ENCODE peak calls at places on chromosomes 12 and 14, in four cellular contexts. One of them, this sample, is unnamed.

GRCh38 chr12:127548123-127548553 is 718.8 kb upstream of the TMEM132C start:
- DNase-seq in K562: no peak
- DNase-seq in A549: no peak
- DNase-seq in HepG2: no peak
- DNase-seq in this sample: peak; percentile 72

GRCh38 chr12:104384141-104384880 is 72.4 kb upstream of the CHST11 start:
- DNase-seq in A549: no peak
- DNase-seq in K562: no peak
- DNase-seq in HepG2: no peak
- DNase-seq in this sample: no peak

GRCh38 chr12:126547905-126548304 is 1482.7 kb downstream of the AACS start:
- DNase-seq in K562: no peak
- DNase-seq in HepG2: no peak
- DNase-seq in A549: no peak
- DNase-seq in this sample: no peak

GRCh38 chr14:55909879-55910278 is 208.3 kb upstream of the PELI2 start:
- DNase-seq in K562: no peak
- DNase-seq in HepG2: no peak
- DNase-seq in A549: no peak
- DNase-seq in this sample: no peak

GRCh38 chr12:47707905-47708543 is 2.2 kb upstream of the RPAP3 start:
- DNase-seq in A549: no peak
- DNase-seq in HepG2: no peak
- DNase-seq in K562: no peak
- DNase-seq in this sample: no peak

GRCh38 chr14:53894456-53894855 is 62.2 kb downstream of the BMP4 start:
- DNase-seq in A549: no peak
- DNase-seq in HepG2: no peak
- DNase-seq in K562: no peak
- DNase-seq in this sample: peak; percentile 79

GRCh38 chr12:101414533-101415119 is 7.1 kb upstream of the ARL1 start:
- DNase-seq in A549: peak; percentile 60
- DNase-seq in K562: peak; percentile 37
- DNase-seq in HepG2: peak; percentile 58
- DNase-seq in this sample: peak; percentile 67

GRCh38 chr12:121980892-121981272 is 40.8 kb upstream of the BCL7A start:
- DNase-seq in HepG2: no peak
- DNase-seq in K562: no peak
- DNase-seq in A549: no peak
- DNase-seq in this sample: no peak

GRCh38 chr12:29403991-29404390 is 23.0 kb upstream of the ERGIC2 start:
- DNase-seq in A549: no peak
- DNase-seq in HepG2: no peak
- DNase-seq in K562: no peak
- DNase-seq in this sample: no peak

GRCh38 chr14:100031506-100032281 is 33.5 kb upstream of the EVL start:
- DNase-seq in K562: no peak
- DNase-seq in A549: peak; percentile 96
- DNase-seq in HepG2: no peak
- DNase-seq in this sample: peak; percentile 99
- TF ChIP-seq MAZ in K562: no peak
- TF ChIP-seq MAZ in A549: no peak
- TF ChIP-seq MAZ in HepG2: no peak
- TF ChIP-seq MAZ in this sample: peak; percentile 85

GRCh38 chr14:91424813-91425719 is 7.4 kb upstream of the CCDC88C start:
- DNase-seq in K562: no peak
- DNase-seq in A549: no peak
- DNase-seq in HepG2: no peak
- DNase-seq in this sample: no peak
- TF ChIP-seq MAZ in K562: no peak
- TF ChIP-seq MAZ in A549: no peak
- TF ChIP-seq MAZ in HepG2: no peak
- TF ChIP-seq MAZ in this sample: no peak

GRCh38 chr14:59585891-59586554 is 9.4 kb upstream of the CCDC175 start:
- DNase-seq in HepG2: no peak
- DNase-seq in A549: no peak
- DNase-seq in K562: no peak
- DNase-seq in this sample: peak; percentile 40
- TF ChIP-seq MAZ in HepG2: no peak
- TF ChIP-seq MAZ in A549: no peak
- TF ChIP-seq MAZ in K562: no peak
- TF ChIP-seq MAZ in this sample: no peak

GRCh38 chr12:6327159-6327558 is 14.7 kb downstream of the TNFRSF1A start:
- DNase-seq in A549: no peak
- DNase-seq in K562: no peak
- DNase-seq in HepG2: no peak
- DNase-seq in this sample: no peak

GRCh38 chr12:6328045-6328779 is 13.7 kb downstream of the TNFRSF1A start:
- DNase-seq in K562: no peak
- DNase-seq in A549: no peak
- DNase-seq in HepG2: no peak
- DNase-seq in this sample: no peak

GRCh38 chr12:6327591-6328041 is 14.3 kb downstream of the TNFRSF1A start:
- DNase-seq in A549: no peak
- DNase-seq in HepG2: no peak
- DNase-seq in K562: no peak
- DNase-seq in this sample: no peak

GRCh38 chr12:6324936-6325750 is 14.7 kb downstream of the PLEKHG6 start:
- DNase-seq in A549: no peak
- DNase-seq in K562: no peak
- DNase-seq in HepG2: no peak
- DNase-seq in this sample: no peak

GRCh38 chr12:6326316-6326959 is 15.4 kb downstream of the TNFRSF1A start:
- DNase-seq in HepG2: peak; percentile 65
- DNase-seq in K562: peak; percentile 23
- DNase-seq in A549: peak; percentile 78
- DNase-seq in this sample: peak; percentile 52
- TF ChIP-seq MAZ in HepG2: no peak
- TF ChIP-seq MAZ in K562: no peak
- TF ChIP-seq MAZ in A549: no peak
- TF ChIP-seq MAZ in this sample: no peak

DNA sequence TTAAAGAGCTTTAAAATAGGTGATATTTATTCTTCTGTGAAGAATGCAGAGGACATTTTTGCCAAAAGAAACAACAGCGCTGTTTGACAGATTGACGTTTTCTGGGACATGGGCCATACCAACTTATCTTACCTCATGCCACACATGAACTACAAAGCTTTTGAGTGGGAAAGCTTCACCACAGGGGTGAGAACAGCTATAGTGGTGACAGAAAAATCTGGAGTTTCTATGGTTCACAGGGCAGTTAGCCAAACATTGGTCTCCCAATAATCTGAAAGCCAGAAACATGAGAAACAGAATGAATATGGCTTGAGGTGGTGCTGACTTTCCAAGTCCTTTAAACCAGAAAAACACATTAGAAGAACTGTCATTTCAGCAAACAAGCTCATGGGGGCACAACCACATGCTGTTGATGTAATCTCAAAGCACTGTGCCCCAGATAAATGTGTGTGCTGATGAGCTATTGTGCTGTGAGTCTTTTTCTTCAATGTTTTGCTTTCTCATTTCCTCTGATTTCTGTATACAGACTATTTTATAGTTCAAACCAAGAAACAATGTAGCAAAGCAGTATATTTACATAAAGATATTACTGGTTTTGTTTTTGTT is 905.4 kb downstream of the SLC16A7 start:
- DNase-seq in A549: no peak
- DNase-seq in HepG2: no peak
- DNase-seq in K562: no peak
- DNase-seq in this sample: no peak
- TF ChIP-seq MAZ in A549: no peak
- TF ChIP-seq MAZ in HepG2: no peak
- TF ChIP-seq MAZ in K562: no peak
- TF ChIP-seq MAZ in this sample: no peak

DNA sequence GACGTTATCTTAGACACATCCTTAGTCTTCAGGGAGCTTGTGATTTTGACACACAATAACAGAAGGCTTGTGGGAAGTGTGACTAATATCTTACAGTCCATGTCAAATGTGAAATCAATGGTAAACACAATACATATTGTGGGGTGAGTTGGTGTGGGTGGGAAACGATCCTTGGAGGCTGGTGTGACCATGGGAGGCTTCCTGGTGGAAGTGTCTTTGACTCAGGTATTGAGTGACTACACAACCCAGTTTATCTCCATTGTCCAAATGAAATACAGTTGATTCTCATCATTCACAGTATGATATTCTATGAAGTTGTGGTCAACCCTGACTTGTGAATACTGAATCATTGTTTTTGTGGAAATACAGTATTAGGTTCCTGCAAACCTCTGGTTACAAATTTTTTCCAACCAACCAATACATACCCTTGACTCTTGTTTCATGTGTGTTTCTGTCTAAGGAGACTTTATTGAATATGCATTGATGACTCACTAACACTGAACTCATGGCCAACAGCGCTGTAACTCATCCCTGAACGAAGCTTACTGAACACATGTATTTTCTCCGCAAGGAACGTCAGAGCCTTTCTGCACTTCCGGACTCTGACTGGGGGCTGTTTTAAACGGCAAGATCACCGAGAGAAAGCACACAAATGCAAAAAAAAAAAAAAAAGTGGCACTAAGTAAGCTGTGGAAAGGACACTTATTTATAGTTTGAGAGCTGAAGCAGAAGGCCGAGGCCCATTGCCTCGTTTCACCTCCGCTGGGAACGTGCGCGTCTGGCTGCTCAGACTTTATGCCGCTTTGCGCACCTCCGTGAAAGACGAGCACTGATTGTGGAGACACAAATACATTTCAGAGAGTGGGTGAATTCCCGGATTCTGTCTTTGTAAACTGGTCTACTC is 58.9 kb downstream of the CLMN start:
- DNase-seq in A549: no peak
- DNase-seq in HepG2: no peak
- DNase-seq in K562: no peak
- DNase-seq in this sample: peak; percentile 39
- TF ChIP-seq MAZ in A549: no peak
- TF ChIP-seq MAZ in HepG2: no peak
- TF ChIP-seq MAZ in K562: no peak
- TF ChIP-seq MAZ in this sample: no peak

GRCh38 chr12:6057693-6058092 is 66.8 kb downstream of the VWF start:
- DNase-seq in A549: no peak
- DNase-seq in K562: no peak
- DNase-seq in HepG2: no peak
- DNase-seq in this sample: no peak
- TF ChIP-seq MAZ in A549: no peak
- TF ChIP-seq MAZ in K562: no peak
- TF ChIP-seq MAZ in HepG2: no peak
- TF ChIP-seq MAZ in this sample: no peak

GRCh38 chr12:13695781-13696180 is 285.6 kb downstream of the GRIN2B start:
- DNase-seq in K562: no peak
- DNase-seq in A549: no peak
- DNase-seq in HepG2: no peak
- DNase-seq in this sample: no peak
- TF ChIP-seq MAZ in K562: no peak
- TF ChIP-seq MAZ in A549: no peak
- TF ChIP-seq MAZ in HepG2: no peak
- TF ChIP-seq MAZ in this sample: no peak